ENCODE peak calls at places on chromosomes 7 and 10, in five cellular contexts. A is fibroblast of lung, O is adrenal gland, P is right lobe of liver, H is pancreas. J is an unnamed sample.

GRCh38 chr7:150898475-150899011 is 46.2 kb downstream of the AOC1 start:
- DNase-seq in P (peak), A (peak), O (peak), H (peak), J (peak)

GRCh38 chr7:85764034-85764433 is 577.2 kb upstream of the SEMA3D start:
- DNase-seq in P (no peak), O (no peak), H (no peak), A (no peak), J (no peak)

GRCh38 chr10:124074471-124075109 is 18.8 kb downstream of the CHST15 start:
- DNase-seq in O (no peak), P (no peak), A (no peak), H (no peak), J (no peak)

GRCh38 chr7:108824840-108825540 is 255.3 kb downstream of the DNAJB9 start:
- DNase-seq in A (peak), P (no peak), H (no peak), O (peak), J (no peak)

GRCh38 chr7:116327751-116328150 is 117.4 kb downstream of the TES start:
- DNase-seq in A (peak), P (no peak), H (no peak), O (no peak), J (no peak)

GRCh38 chr10:114684085-114684821 is 26.2 kb upstream of the ABLIM1 start:
- DNase-seq in H (peak), A (peak), O (no peak), P (peak), J (peak)

GRCh38 chr10:598415-599170 is 90.9 kb downstream of the DIP2C start:
- DNase-seq in P (no peak), H (no peak), O (no peak), A (peak), J (no peak)

GRCh38 chr7:131890191-131890590 is 333.8 kb upstream of the PODXL start:
- DNase-seq in P (no peak), H (no peak), A (no peak), O (no peak), J (no peak)

GRCh38 chr7:28038175-28038855 is 142.3 kb downstream of the JAZF1 start:
- DNase-seq in H (no peak), P (no peak), O (no peak), A (no peak), J (no peak)

GRCh38 chr7:22660732-22661131 is 66.3 kb upstream of the IL6 start:
- DNase-seq in P (no peak), A (no peak), O (no peak), H (no peak), J (no peak)

GRCh38 chr7:136594739-136595144 is 273.7 kb upstream of the CHRM2 start:
- DNase-seq in O (no peak), P (no peak), A (no peak), H (no peak), J (no peak)

GRCh38 chr7:17557305-17557704 is 258.9 kb downstream of the AHR start:
- DNase-seq in P (no peak), H (no peak), O (peak), A (no peak), J (no peak)

GRCh38 chr10:106557951-106558733 is 606.4 kb downstream of the SORCS1 start:
- DNase-seq in H (no peak), A (peak), P (no peak), O (no peak), J (no peak)

GRCh38 chr7:30874656-30875317 is 36.9 kb upstream of the AQP1 start:
- DNase-seq in O (no peak), P (no peak), H (no peak), A (no peak), J (no peak)

GRCh38 chr7:94655884-94656657 is at the start of gene SGCE:
- DNase-seq in P (peak), H (peak), A (peak), O (peak), J (peak)

GRCh38 chr10:31867646-31868045 is 61.0 kb downstream of the ARHGAP12 start:
- DNase-seq in P (no peak), O (no peak), A (peak), H (no peak), J (no peak)

GRCh38 chr10:114708717-114709352 is 50.8 kb upstream of the ABLIM1 start:
- DNase-seq in O (no peak), H (no peak), A (peak), P (no peak), J (no peak)

GRCh38 chr7:97439637-97440214 is 292.2 kb upstream of the TAC1 start:
- DNase-seq in O (no peak), H (no peak), A (no peak), P (no peak), J (no peak)

GRCh38 chr7:76155938-76156337 is 45.8 kb upstream of the SRRM3 start:
- DNase-seq in H (no peak), P (peak), O (peak), A (peak), J (peak)

GRCh38 chr7:32167815-32168214 is 97.6 kb upstream of the PDE1C start:
- DNase-seq in O (no peak), P (no peak), A (no peak), H (no peak), J (no peak)

GRCh38 chr10:14665304-14665703 is 109.4 kb downstream of the FAM107B start:
- DNase-seq in P (no peak), H (peak), O (no peak), A (peak), J (no peak)

GRCh38 chr10:20855398-20856038 is 41.6 kb downstream of the NEBL start:
- DNase-seq in O (no peak), A (peak), H (no peak), P (no peak), J (no peak)

GRCh38 chr7:151875862-151876111 is 1.1 kb downstream of the PRKAG2 start:
- DNase-seq in H (no peak), A (peak), O (no peak), P (no peak), J (no peak)

GRCh38 chr10:89946106-89946505 is 244.7 kb downstream of the KIF20B start:
- DNase-seq in H (no peak), O (no peak), A (peak), P (no peak), J (no peak)

GRCh38 chr10:14838582-14839304 is 637 bp downstream of the HSPA14 start:
- DNase-seq in O (peak), H (no peak), P (peak), A (peak), J (peak)

GRCh38 chr7:35593896-35594295 is 101.0 kb downstream of the HERPUD2 start:
- DNase-seq in H (no peak), P (no peak), O (no peak), A (no peak), J (peak)

GRCh38 chr10:102815790-102816549 is 21.2 kb downstream of the CYP17A1 start:
- DNase-seq in A (peak), H (no peak), P (no peak), O (peak), J (no peak)

GRCh38 chr7:77266162-77266807 is 66.7 kb upstream of the FGL2 start:
- DNase-seq in P (no peak), H (no peak), A (no peak), O (no peak), J (no peak)

GRCh38 chr10:124916098-124916584 is 25.8 kb upstream of the ZRANB1 start:
- DNase-seq in H (no peak), P (no peak), O (no peak), A (peak), J (no peak)

GRCh38 chr7:37052673-37053072 is 328.4 kb upstream of the AOAH start:
- DNase-seq in H (no peak), A (peak), P (no peak), O (peak), J (peak)

GRCh38 chr10:11685787-11686218 is 56.4 kb upstream of the ECHDC3 start:
- DNase-seq in P (no peak), A (peak), H (peak), O (peak), J (peak)

GRCh38 chr7:26040085-26040484 is 111.9 kb upstream of the NFE2L3 start:
- DNase-seq in A (no peak), O (no peak), P (no peak), H (no peak), J (no peak)

GRCh38 chr10:78337646-78338391 is 304.2 kb downstream of the RPS24 start:
- DNase-seq in P (no peak), A (no peak), H (no peak), O (no peak), J (no peak)

GRCh38 chr10:23496727-23497126 is 57.9 kb downstream of the OTUD1 start:
- DNase-seq in O (no peak), H (no peak), P (no peak), A (no peak), J (no peak)

GRCh38 chr7:19620470-19620869 is 88.4 kb downstream of the POLR1F start:
- DNase-seq in H (no peak), A (peak), P (no peak), O (no peak), J (no peak)

GRCh38 chr10:84179059-84179710 is 5.6 kb downstream of the GPR15LG start:
- DNase-seq in O (peak), P (no peak), H (no peak), A (peak), J (no peak)

GRCh38 chr10:13614530-13615332 is 28.0 kb downstream of the PRPF18 start:
- DNase-seq in H (no peak), P (no peak), A (peak), O (no peak), J (no peak)
- TF ChIP-seq CTCF in H (no peak), P (no peak), A (no peak), O (no peak), J (no peak)

DNA sequence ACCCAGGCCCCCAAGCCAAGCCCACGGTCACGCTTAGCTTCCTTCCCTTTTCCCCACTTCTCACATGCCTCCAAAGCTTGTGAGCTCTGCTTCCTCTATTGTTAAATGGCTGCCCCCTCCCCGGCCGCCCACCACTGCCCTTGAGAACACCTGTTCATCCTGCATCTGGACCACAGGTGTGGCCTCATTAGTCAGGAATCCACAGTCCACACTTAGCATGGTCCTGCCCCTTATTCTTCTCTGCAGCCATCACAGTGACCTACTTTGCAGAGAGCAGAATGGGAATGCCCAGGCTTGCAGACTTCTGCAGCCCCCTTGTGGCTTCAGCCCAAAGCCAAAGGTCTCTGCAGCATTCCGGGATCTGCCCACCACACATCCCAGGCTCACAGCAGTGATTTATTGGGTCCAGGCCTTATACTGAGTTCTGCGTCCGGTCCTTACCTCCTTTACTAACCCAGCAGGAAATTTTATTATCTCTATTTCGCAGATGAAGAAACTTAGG is 67.0 kb downstream of the PTPRE start:
- DNase-seq in P (no peak), A (no peak), H (no peak), O (no peak), J (no peak)
- TF ChIP-seq CTCF in P (no peak), A (no peak), H (no peak), O (no peak), J (no peak)

GRCh38 chr10:44882146-44882720 is 28.9 kb upstream of the TMEM72 start:
- DNase-seq in P (no peak), A (no peak), O (no peak), H (peak), J (no peak)

GRCh38 chr10:44881639-44882038 is 29.5 kb upstream of the TMEM72 start:
- DNase-seq in A (no peak), H (no peak), O (no peak), P (no peak), J (no peak)

GRCh38 chr10:44880090-44880715 is 30.9 kb upstream of the TMEM72 start:
- DNase-seq in H (no peak), P (no peak), O (no peak), A (no peak), J (no peak)

GRCh38 chr10:44879531-44879899 is 31.6 kb upstream of the TMEM72 start:
- DNase-seq in H (no peak), P (no peak), A (no peak), O (no peak), J (no peak)

DNA sequence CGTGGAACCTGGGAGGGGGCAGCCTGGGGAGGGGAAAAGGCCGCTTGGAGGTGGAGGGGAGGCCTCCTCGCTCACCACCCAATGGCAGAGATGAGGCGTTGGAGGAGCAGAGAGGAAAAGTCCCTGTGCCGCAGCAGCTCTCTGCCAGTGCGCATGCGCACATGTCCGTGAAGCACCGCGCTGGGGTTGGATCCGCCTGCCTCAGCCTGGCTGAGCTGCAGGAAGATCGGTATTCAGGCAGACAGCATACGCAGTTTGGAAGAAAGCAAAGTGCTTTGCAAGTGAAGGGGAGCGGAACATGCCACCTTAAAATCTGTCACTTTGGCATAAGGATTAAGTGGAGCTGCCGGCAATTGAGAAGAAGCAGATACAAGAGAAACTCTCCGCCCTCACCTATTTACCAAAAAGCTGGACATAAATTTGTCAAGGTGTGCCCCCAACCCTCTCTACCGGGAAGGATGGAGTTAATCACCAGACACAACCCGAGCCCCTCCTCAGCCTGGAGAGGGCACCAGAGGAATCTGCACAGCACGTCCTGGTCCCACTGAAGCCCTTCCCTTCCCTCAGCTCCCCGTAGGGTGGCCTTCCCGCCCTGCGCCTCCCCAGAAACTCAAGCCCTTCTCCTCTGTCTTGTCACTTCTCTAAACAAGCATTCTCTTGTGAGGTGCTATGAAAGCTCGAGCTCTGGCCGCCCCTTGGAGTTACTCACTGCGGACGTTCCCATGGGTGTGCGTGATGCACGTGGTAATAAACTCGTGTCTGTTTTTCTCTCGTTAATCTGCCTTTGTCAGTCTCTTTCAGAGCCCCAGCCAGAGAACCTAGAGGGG is 32.2 kb upstream of the TMEM72 start:
- DNase-seq in A (peak), O (peak), P (peak), H (peak), J (peak)
- TF ChIP-seq CTCF in A (no peak), O (no peak), P (no peak), H (no peak), J (no peak)

GRCh38 chr7:44667190-44667589 is 60.8 kb downstream of the OGDH start:
- DNase-seq in O (no peak), A (no peak), H (no peak), P (no peak), J (no peak)

GRCh38 chr7:44673324-44673723 is 66.9 kb downstream of the OGDH start:
- DNase-seq in A (no peak), O (no peak), H (no peak), P (no peak), J (no peak)

GRCh38 chr7:44674381-44674780 is 68.0 kb downstream of the OGDH start:
- DNase-seq in P (no peak), H (no peak), O (no peak), A (no peak), J (no peak)

GRCh38 chr7:44673771-44674170 is 67.3 kb downstream of the OGDH start:
- DNase-seq in H (no peak), A (no peak), O (no peak), P (no peak), J (no peak)

GRCh38 chr7:44671069-44671468 is 64.6 kb downstream of the OGDH start:
- DNase-seq in P (no peak), O (no peak), A (no peak), H (no peak), J (no peak)
- TF ChIP-seq CTCF in P (no peak), O (no peak), A (no peak), H (no peak), J (no peak)

GRCh38 chr10:126929391-126929790 is 24.2 kb downstream of the DOCK1 start:
- DNase-seq in O (no peak), P (no peak), A (no peak), H (no peak), J (no peak)

GRCh38 chr10:126926568-126926967 is 21.3 kb downstream of the DOCK1 start:
- DNase-seq in H (no peak), A (no peak), P (no peak), O (no peak), J (no peak)

GRCh38 chr10:126928252-126928651 is 23.0 kb downstream of the DOCK1 start:
- DNase-seq in P (no peak), H (no peak), A (no peak), O (no peak), J (no peak)

GRCh38 chr10:126924915-126925300 is 19.7 kb downstream of the DOCK1 start:
- DNase-seq in O (no peak), A (no peak), P (no peak), H (no peak), J (no peak)

DNA sequence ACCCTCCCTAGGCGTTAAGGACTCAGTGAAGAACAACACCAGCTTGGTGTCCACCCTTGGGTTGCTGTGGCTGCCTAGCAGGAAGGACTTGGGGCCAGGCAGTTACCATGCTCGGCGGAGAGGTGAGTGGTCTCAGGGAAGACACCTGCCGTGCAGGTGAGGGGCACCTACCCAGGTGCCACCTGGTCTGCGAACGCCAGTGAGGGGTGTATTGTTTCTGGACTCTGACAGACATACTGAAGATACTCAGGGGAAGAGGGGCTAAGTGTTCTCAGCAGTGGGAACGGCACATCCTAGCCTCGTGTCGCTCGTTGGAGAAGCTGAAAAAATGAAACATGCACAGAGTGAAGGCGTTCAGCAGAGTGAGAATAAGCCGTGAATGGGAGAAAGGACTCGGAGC is 22.6 kb downstream of the DOCK1 start:
- DNase-seq in O (no peak), H (no peak), P (no peak), A (no peak), J (no peak)
- TF ChIP-seq CTCF in O (no peak), H (no peak), P (no peak), A (no peak), J (no peak)

GRCh38 chr10:30080161-30080560 is 20.8 kb upstream of the JCAD start:
- DNase-seq in P (no peak), A (no peak), O (no peak), H (no peak), J (no peak)
- TF ChIP-seq CTCF in P (no peak), A (no peak), O (no peak), H (no peak), J (no peak)

GRCh38 chr7:42236266-42237161 is 495 bp downstream of the GLI3 start:
- DNase-seq in P (peak), A (peak), H (peak), O (peak), J (peak)

GRCh38 chr7:42237891-42238531 is 1.0 kb upstream of the GLI3 start:
- DNase-seq in O (peak), A (peak), H (peak), P (peak), J (peak)

GRCh38 chr7:42235734-42236133 is 1.3 kb downstream of the GLI3 start:
- DNase-seq in O (peak), H (no peak), P (no peak), A (peak), J (no peak)

GRCh38 chr7:42238709-42239395 is 1.8 kb upstream of the GLI3 start:
- DNase-seq in A (peak), H (no peak), P (no peak), O (peak), J (no peak)

GRCh38 chr7:42237162-42237821 is at the start of gene GLI3:
- DNase-seq in O (peak), P (peak), A (peak), H (peak), J (peak)
- TF ChIP-seq CTCF in O (peak), P (no peak), A (no peak), H (no peak), J (no peak)

J was measured in Calu3.